ENCODE peak calls at places on chromosomes 11 and 22, in five cellular contexts. P is adrenal gland, L is heart left ventricle, A is breast epithelium, B is sigmoid colon. F is an unnamed sample.

GRCh38 chr22:33895444-33895843 is 24.8 kb downstream of the LARGE1 start:
- DNase-seq in A (no peak), B (no peak), L (no peak), P (no peak), F (no peak)

GRCh38 chr11:224424-224823 is 11.7 kb downstream of the SIRT3 start:
- DNase-seq in A (no peak), L (no peak), P (peak; percentile 25), B (peak; percentile 38), F (no peak)

GRCh38 chr11:19200410-19201201 is 1.2 kb downstream of the CSRP3 start:
- DNase-seq in A (peak; percentile 61), L (no peak), P (no peak), B (no peak), F (no peak)

GRCh38 chr11:118625036-118625690 is 17.7 kb downstream of the PHLDB1 start:
- DNase-seq in P (no peak), B (no peak), L (peak; percentile 12), A (peak; percentile 82), F (no peak)

GRCh38 chr22:22487059-22487458 is 21.5 kb downstream of the ZNF280B start:
- DNase-seq in L (no peak), P (no peak), B (no peak), A (no peak), F (no peak)

GRCh38 chr22:30312053-30312452 is 14.7 kb downstream of the TBC1D10A start:
- DNase-seq in A (no peak), L (no peak), B (no peak), P (peak; percentile 70), F (no peak)

GRCh38 chr22:44335903-44336803 is 23.4 kb upstream of the SHISAL1 start:
- DNase-seq in A (no peak), P (no peak), B (no peak), L (no peak), F (no peak)

GRCh38 chr11:83545494-83545893 is 259.3 kb upstream of the CCDC90B start:
- DNase-seq in A (no peak), B (no peak), L (no peak), P (no peak), F (no peak)

GRCh38 chr11:34855021-34855753 is 61.0 kb downstream of the APIP start:
- DNase-seq in B (no peak), A (peak; percentile 31), L (no peak), P (no peak), F (no peak)

GRCh38 chr11:123235687-123236261 is 40.7 kb upstream of the CLMP start:
- DNase-seq in B (peak; percentile 71), L (no peak), P (peak; percentile 61), A (no peak), F (no peak)

GRCh38 chr11:45736424-45736823 is 68.5 kb upstream of the SLC35C1 start:
- DNase-seq in A (peak; percentile 20), B (peak; percentile 60), L (no peak), P (no peak), F (peak; percentile 42)

GRCh38 chr11:3950996-3951662 is 95.7 kb downstream of the STIM1 start:
- DNase-seq in L (no peak), A (no peak), P (no peak), B (no peak), F (no peak)

GRCh38 chr11:134001596-134001995 is 44.8 kb upstream of the IGSF9B start:
- DNase-seq in P (no peak), A (no peak), B (no peak), L (no peak), F (no peak)

GRCh38 chr22:33476716-33477115 is 418.5 kb upstream of the SYN3 start:
- DNase-seq in B (no peak), P (peak; percentile 79), A (no peak), L (no peak), F (no peak)

GRCh38 chr22:27400811-27401210 is 400.7 kb downstream of the MN1 start:
- DNase-seq in B (no peak), A (no peak), P (no peak), L (no peak), F (no peak)
- H3K27ac ChIP-seq in B (no peak overlapping the region), A (no peak overlapping the region), P (no peak overlapping the region), L (no peak overlapping the region), F (no peak overlapping the region)

GRCh38 chr11:65897020-65897471 is 3.1 kb downstream of the FOSL1 start:
- DNase-seq in A (no peak), P (no peak), B (no peak), L (no peak), F (no peak)

GRCh38 chr11:65898656-65899355 is 1.4 kb downstream of the FOSL1 start:
- DNase-seq in L (no peak), A (no peak), P (no peak), B (no peak), F (no peak)

GRCh38 chr11:65900899-65901180 is 652 bp upstream of the FOSL1 start:
- DNase-seq in A (no peak), L (no peak), B (no peak), P (no peak), F (no peak)

GRCh38 chr11:65900125-65900898 is at the start of gene FOSL1:
- DNase-seq in B (peak; percentile 93), P (peak; percentile 94), L (peak; percentile 92), A (peak; percentile 90), F (peak; percentile 94)

GRCh38 chr11:65899356-65900124 is 648 bp downstream of the FOSL1 start:
- DNase-seq in A (no peak), L (peak; percentile 83), P (peak; percentile 82), B (peak; percentile 82), F (peak; percentile 52)
- TF ChIP-seq POLR2A in A (no peak), L (peak; percentile 29), P (no peak), B (no peak), F (peak; percentile 12)

GRCh38 chr11:116607027-116607426 is 165.8 kb downstream of the BUD13 start:
- DNase-seq in B (no peak), L (no peak), A (no peak), P (peak; percentile 30), F (no peak)

GRCh38 chr11:116602637-116602942 is 170.2 kb downstream of the BUD13 start:
- DNase-seq in A (no peak), B (no peak), P (peak; percentile 31), L (no peak), F (no peak)

GRCh38 chr11:116606060-116606459 is 166.7 kb downstream of the BUD13 start:
- DNase-seq in L (no peak), B (no peak), P (peak; percentile 13), A (no peak), F (no peak)

GRCh38 chr11:116603783-116604323 is 168.9 kb downstream of the BUD13 start:
- DNase-seq in B (peak; percentile 41), L (no peak), P (peak; percentile 43), A (no peak), F (no peak)

DNA sequence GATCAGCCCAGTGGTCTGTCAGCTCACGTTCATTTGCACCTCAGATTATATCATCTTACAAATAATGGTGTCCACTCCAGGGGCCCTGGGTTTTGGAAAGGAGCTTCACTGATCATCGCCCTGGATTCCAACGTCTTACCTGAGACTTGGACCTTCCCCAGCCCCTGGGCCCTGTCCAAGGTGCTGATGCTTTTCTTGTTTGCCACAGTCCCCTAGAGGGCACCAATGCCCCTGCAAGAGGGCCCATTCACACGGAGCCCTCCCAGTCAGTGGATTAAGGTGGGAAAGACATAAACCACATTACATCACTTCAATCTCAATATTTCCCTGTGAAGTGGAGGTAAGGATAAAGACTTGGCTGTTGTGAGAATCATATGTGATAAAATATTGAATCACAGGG is 167.2 kb downstream of the BUD13 start:
- DNase-seq in A (no peak), P (peak; percentile 49), B (peak; percentile 20), L (no peak), F (peak; percentile 54)
- TF ChIP-seq CTCF in A (no peak), P (no peak), B (no peak), L (no peak), F (no peak)

GRCh38 chr11:64753380-64754123 is 6.2 kb downstream of the PYGM start:
- DNase-seq in P (no peak), B (peak; percentile 63), L (no peak), A (no peak), F (no peak)
- H3K27ac ChIP-seq in P (no peak overlapping the region), B (no peak overlapping the region), L (no peak overlapping the region), A (no peak overlapping the region), F (no peak overlapping the region)

GRCh38 chr11:10627306-10627705 is 58.8 kb upstream of the LYVE1 start:
- DNase-seq in A (no peak), L (no peak), B (no peak), P (no peak), F (no peak)

GRCh38 chr11:10627816-10628215 is 59.4 kb upstream of the LYVE1 start:
- DNase-seq in P (no peak), L (no peak), B (no peak), A (no peak), F (no peak)

GRCh38 chr11:10631761-10632160 is 61.8 kb downstream of the IRAG1 start:
- DNase-seq in A (no peak), B (no peak), P (peak; percentile 35), L (no peak), F (no peak)

GRCh38 chr11:10628506-10629236 is 60.2 kb upstream of the LYVE1 start:
- DNase-seq in B (peak; percentile 43), A (no peak), L (no peak), P (no peak), F (no peak)

DNA sequence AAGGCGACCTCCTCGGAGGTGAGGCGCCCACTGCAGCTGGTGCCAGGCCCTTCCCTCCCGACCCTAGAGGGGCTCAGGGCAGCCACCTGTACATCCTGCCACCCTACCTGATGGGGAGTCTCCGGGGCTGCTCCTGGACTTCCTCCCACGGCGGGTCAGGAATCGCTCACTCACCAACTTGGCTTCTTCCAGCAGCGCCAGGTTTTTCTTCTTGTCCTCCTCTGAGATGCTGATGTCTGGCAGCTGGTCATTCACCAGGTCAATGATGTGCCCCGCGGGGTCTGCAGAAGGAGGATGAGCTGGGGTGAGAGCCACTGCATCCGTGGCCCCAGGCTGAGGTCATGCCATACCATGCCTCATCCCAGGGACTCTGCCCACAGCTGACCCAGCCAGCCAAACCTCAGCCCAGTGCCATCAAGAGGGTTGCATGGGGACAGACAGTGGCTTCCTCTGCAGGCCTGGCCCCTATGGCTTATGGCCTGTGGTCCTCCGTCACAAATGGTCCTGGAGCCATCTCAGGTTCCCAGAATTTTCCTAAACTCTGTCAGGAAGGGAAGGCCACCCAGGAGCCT is 61.1 kb upstream of the LYVE1 start:
- DNase-seq in P (no peak), L (no peak), B (peak; percentile 47), A (no peak), F (no peak)
- TF ChIP-seq POLR2A in P (no peak), L (no peak), B (no peak), A (no peak), F (no peak)